ENCODE peak calls at places on chromosomes 4 and X, in seven cellular contexts. N is HFFc6; W is non-pigmented ciliary epithelial cell; S is stimulated activated naive B cell treated with anti-CD40 and anti-IgM and Interleukin-4, amounts not matched to agents 10 μg/mL and 1 μg/mL and 100 μg/mL, for 72 hours; M is PC-9; I is NCI-H1417; A is endothelial cell of umbilical vein. K is an unnamed sample.

GRCh38 chrX:10577863-10578262 is 42.5 kb downstream of the MID1 start:
- DNase-seq in W (no peak), N (no peak), M (no peak), A (peak; percentile 31), I (no peak), S (no peak), K (no peak)

GRCh38 chrX:2418000-2418399 is 82.8 kb downstream of the DHRSX start:
- DNase-seq in M (no peak), N (no peak), I (no peak), A (no peak), W (no peak), S (no peak), K (no peak)

GRCh38 chr4:184156169-184156568 is 61.5 kb downstream of the ENPP6 start:
- DNase-seq in I (no peak), A (no peak), M (no peak), W (no peak), S (no peak), N (no peak), K (no peak)

GRCh38 chrX:74133156-74133796 is 170.7 kb upstream of the ZCCHC13 start:
- DNase-seq in A (peak; percentile 39), N (peak; percentile 59), M (peak; percentile 11), S (peak; percentile 3), W (peak; percentile 9), I (peak; percentile 34), K (peak; percentile 90)

GRCh38 chr4:41882622-41883347 is 52.4 kb upstream of the TMEM33 start:
- DNase-seq in I (peak; percentile 66), N (no peak), W (no peak), M (peak; percentile 44), A (peak; percentile 35), S (peak; percentile 31), K (no peak)

GRCh38 chr4:138749303-138749702 is 266.3 kb upstream of the NOCT start:
- DNase-seq in N (peak; percentile 17), A (no peak), W (peak; percentile 49), S (no peak), M (no peak), I (no peak), K (no peak)

GRCh38 chr4:86092684-86093083 is 267.2 kb downstream of the MAPK10 start:
- DNase-seq in W (peak; percentile 54), I (no peak), A (peak; percentile 27), N (peak; percentile 73), S (no peak), M (no peak), K (no peak)

GRCh38 chr4:189092596-189092995 is 848.1 kb upstream of the FRG1 start:
- DNase-seq in N (no peak), W (no peak), A (no peak), S (no peak), M (no peak), I (no peak), K (no peak)

GRCh38 chr4:20287246-20287645 is 35.5 kb downstream of the SLIT2 start:
- DNase-seq in N (no peak), W (no peak), A (peak; percentile 58), S (no peak), M (no peak), I (no peak), K (no peak)

GRCh38 chr4:143294310-143294709 is 42.4 kb upstream of the GAB1 start:
- DNase-seq in A (no peak), N (no peak), S (no peak), M (no peak), I (no peak), W (no peak), K (no peak)

GRCh38 chrX:69556094-69557011 is 52.2 kb downstream of the NALF2 start:
- DNase-seq in S (no peak), W (no peak), M (no peak), N (no peak), I (no peak), A (no peak), K (peak; percentile 2)

GRCh38 chr4:25065451-25065850 is 34.7 kb upstream of the LGI2 start:
- DNase-seq in M (no peak), I (peak; percentile 49), A (no peak), S (no peak), N (no peak), W (no peak), K (no peak)

GRCh38 chrX:132068405-132068804 is 45.3 kb downstream of the STK26 start:
- DNase-seq in W (no peak), A (no peak), M (no peak), N (no peak), S (no peak), I (no peak), K (no peak)

GRCh38 chr4:40471923-40472322 is 136.8 kb downstream of the CHRNA9 start:
- DNase-seq in A (no peak), M (no peak), S (no peak), W (no peak), I (no peak), N (peak; percentile 48), K (no peak)

GRCh38 chr4:107831140-107831539 is 6.4 kb downstream of the SGMS2 start:
- DNase-seq in W (no peak), N (no peak), S (no peak), I (no peak), A (no peak), M (no peak), K (peak; percentile 39)

GRCh38 chr4:37243722-37244582 is 591 bp upstream of the NWD2 start:
- DNase-seq in S (no peak), M (no peak), I (peak; percentile 63), N (no peak), W (no peak), A (no peak), K (no peak)

GRCh38 chrX:17182317-17182716 is 192.7 kb upstream of the NHS start:
- DNase-seq in W (no peak), N (no peak), A (no peak), M (no peak), S (no peak), I (no peak), K (no peak)

GRCh38 chr4:123102897-123103489 is 180.6 kb upstream of the NUDT6 start:
- DNase-seq in W (no peak), A (peak; percentile 52), I (peak; percentile 2), S (no peak), M (no peak), N (peak; percentile 46), K (no peak)

GRCh38 chr4:152308925-152309324 is 227.0 kb downstream of the FBXW7 start:
- DNase-seq in A (no peak), I (peak; percentile 79), M (no peak), N (no peak), S (no peak), W (no peak), K (no peak)

GRCh38 chrX:151870603-151871002 is 42.1 kb upstream of the MAGEA4 start:
- DNase-seq in W (peak; percentile 70), A (peak; percentile 90), S (no peak), M (peak; percentile 15), I (no peak), N (peak; percentile 13), K (peak; percentile 35)

GRCh38 chr4:139655116-139655515 is 10.5 kb upstream of the MGST2 start:
- DNase-seq in W (no peak), S (peak; percentile 15), N (peak; percentile 45), I (peak; percentile 44), M (no peak), A (peak; percentile 61), K (peak; percentile 91)

GRCh38 chrX:111680988-111681779 is at the start of gene ALG13:
- DNase-seq in I (peak; percentile 84), A (peak; percentile 85), W (peak; percentile 48), M (peak; percentile 90), S (peak; percentile 87), N (peak; percentile 77), K (peak; percentile 79)

GRCh38 chr4:137283737-137284136 is 248.6 kb downstream of the PCDH18 start:
- DNase-seq in M (no peak), I (no peak), W (no peak), N (peak; percentile 17), S (no peak), A (no peak), K (no peak)

GRCh38 chrX:112270991-112271390 is 188.4 kb upstream of the TRPC5 start:
- DNase-seq in A (no peak), N (no peak), W (no peak), S (no peak), I (no peak), M (no peak), K (no peak)

GRCh38 chrX:132954323-132954722 is 4.1 kb downstream of the HS6ST2 start:
- DNase-seq in W (no peak), M (no peak), S (no peak), I (no peak), A (no peak), N (no peak), K (peak; percentile 49)

GRCh38 chr4:113593400-113594230 is 167.9 kb downstream of the CAMK2D start:
- DNase-seq in M (no peak), S (no peak), I (no peak), W (no peak), A (no peak), N (no peak), K (no peak)

K was measured in trophoblast cell.